ENCODE peak calls at places on chromosomes 12 and 14, in seven cellular contexts. H is cardiac muscle cell; G is right lobe of liver; B is posterior cingulate gyrus; Q is activated CD4-positive, CD25-positive, alpha-beta regulatory T cell; V is T-helper 1 cell; Z is GM12865. K is an unnamed sample.

GRCh38 chr12:121184425-121184824 is 25.5 kb upstream of the P2RX4 start:
- DNase-seq in V (no peak), H (no peak), B (no peak), G (no peak), Q (no peak), Z (no peak), K (no peak)

GRCh38 chr14:70416322-70416716 is 571 bp downstream of the SYNJ2BP start:
- DNase-seq in V (no peak), B (no peak), G (no peak), H (peak), Q (no peak), Z (no peak), K (no peak)

GRCh38 chr12:132739600-132740312 is 21.9 kb downstream of the ANKLE2 start:
- DNase-seq in Q (no peak), V (no peak), B (no peak), G (peak), H (no peak), Z (no peak), K (no peak)

GRCh38 chr12:100435948-100436347 is 37.7 kb upstream of the NR1H4 start:
- DNase-seq in Q (no peak), V (no peak), H (no peak), Z (no peak), G (no peak), B (no peak), K (no peak)

GRCh38 chr14:22231022-22231421 is 358.0 kb downstream of the DAD1 start:
- DNase-seq in Q (no peak), B (no peak), V (no peak), H (no peak), Z (peak), G (no peak), K (no peak)

GRCh38 chr12:68113644-68114043 is 45.9 kb downstream of the IFNG start:
- DNase-seq in G (no peak), Z (peak), V (no peak), B (no peak), H (no peak), Q (no peak), K (no peak)

GRCh38 chr14:23602181-23603095 is 23.8 kb upstream of the JPH4 start:
- DNase-seq in Z (peak), V (no peak), B (no peak), Q (no peak), G (no peak), H (no peak), K (no peak)

GRCh38 chr12:5305425-5305824 is 126.5 kb upstream of the NTF3 start:
- DNase-seq in V (no peak), G (no peak), B (no peak), Q (no peak), Z (no peak), H (no peak), K (no peak)

GRCh38 chr12:93944196-93944595 is 204.2 kb upstream of the PLXNC1 start:
- DNase-seq in Z (no peak), G (no peak), Q (no peak), H (no peak), B (no peak), V (no peak), K (no peak)

GRCh38 chr12:96635844-96636243 is 146.5 kb downstream of the CFAP54 start:
- DNase-seq in V (no peak), B (no peak), Q (no peak), G (no peak), H (no peak), Z (no peak), K (no peak)

GRCh38 chr12:121059031-121059898 is 20.2 kb upstream of the OASL start:
- DNase-seq in V (no peak), G (no peak), Q (no peak), H (no peak), Z (peak), B (no peak), K (no peak)

GRCh38 chr12:122062832-122063690 is 15.5 kb upstream of the MLXIP start:
- DNase-seq in Z (no peak), Q (no peak), H (no peak), V (no peak), G (peak), B (no peak), K (no peak)

GRCh38 chr12:89971880-89972279 is 263.2 kb upstream of the ATP2B1 start:
- DNase-seq in B (no peak), V (no peak), G (no peak), H (no peak), Q (no peak), Z (no peak), K (no peak)

GRCh38 chr14:88612981-88613380 is 50.1 kb downstream of the ZC3H14 start:
- DNase-seq in V (no peak), Z (no peak), Q (no peak), G (no peak), H (no peak), B (no peak), K (no peak)

GRCh38 chr12:12034344-12034743 is 36.4 kb upstream of the BCL2L14 start:
- DNase-seq in G (no peak), B (no peak), V (no peak), Q (no peak), Z (peak), H (no peak), K (no peak)

GRCh38 chr14:72744416-72745120 is 149.3 kb downstream of the DPF3 start:
- DNase-seq in Z (no peak), H (no peak), Q (no peak), V (no peak), G (no peak), B (no peak), K (no peak)

GRCh38 chr14:61889914-61890351 is 127.7 kb downstream of the SNAPC1 start:
- DNase-seq in Z (peak), H (no peak), G (no peak), B (no peak), V (no peak), Q (peak), K (no peak)

GRCh38 chr14:63647696-63648410 is 6.2 kb upstream of the WDR89 start:
- DNase-seq in G (no peak), B (no peak), Z (no peak), Q (no peak), V (no peak), H (no peak), K (no peak)

GRCh38 chr14:104968153-104968527 is 10.0 kb downstream of the AHNAK2 start:
- DNase-seq in H (peak), B (no peak), V (peak), Z (no peak), G (peak), Q (no peak), K (no peak)

GRCh38 chr14:46451800-46452199 is 199.8 kb downstream of the RPL10L start:
- DNase-seq in V (no peak), Z (no peak), Q (no peak), G (peak), B (no peak), H (no peak), K (no peak)

GRCh38 chr14:39169541-39169900 is 612 bp downstream of the TRAPPC6B start:
- DNase-seq in H (no peak), B (no peak), Z (no peak), Q (no peak), V (no peak), G (no peak), K (no peak)

GRCh38 chr12:94516985-94517384 is 57.3 kb upstream of the CEP83 start:
- DNase-seq in Z (no peak), B (no peak), V (no peak), H (no peak), G (no peak), Q (no peak), K (no peak)

GRCh38 chr12:13175499-13175898 is 21.0 kb upstream of the EMP1 start:
- DNase-seq in G (no peak), H (no peak), V (no peak), Z (no peak), Q (no peak), B (no peak), K (no peak)

GRCh38 chr12:25723921-25724491 is 170.9 kb upstream of the LMNTD1 start:
- DNase-seq in H (no peak), G (no peak), Z (no peak), B (no peak), V (no peak), Q (no peak), K (no peak)

GRCh38 chr12:31323466-31324115 is 2.4 kb downstream of the SINHCAF start:
- DNase-seq in G (peak), Z (peak), Q (peak), B (no peak), V (peak), H (no peak), K (peak)

GRCh38 chr12:113161415-113162016 is 12.0 kb downstream of the CFAP73 start:
- DNase-seq in Q (no peak), H (peak), G (no peak), Z (peak), V (no peak), B (peak), K (no peak)

GRCh38 chr12:12281134-12281533 is 14.3 kb upstream of the LRP6 start:
- DNase-seq in G (no peak), Z (no peak), H (no peak), B (no peak), V (no peak), Q (no peak), K (no peak)

GRCh38 chr12:51777457-51777856 is 71.1 kb downstream of the FIGNL2 start:
- DNase-seq in Z (no peak), H (no peak), B (no peak), V (no peak), Q (no peak), G (no peak), K (no peak)

GRCh38 chr12:70733385-70733784 is 96.2 kb upstream of the PTPRB start:
- DNase-seq in Q (no peak), Z (peak), H (peak), B (no peak), G (no peak), V (no peak), K (no peak)

GRCh38 chr12:26317942-26318565 is 122.7 kb downstream of the SSPN start:
- DNase-seq in B (no peak), G (no peak), Z (peak), H (no peak), V (no peak), Q (no peak), K (no peak)

GRCh38 chr14:83520837-83521236 is 1987.2 kb upstream of the SEL1L start:
- DNase-seq in V (no peak), Z (no peak), Q (no peak), H (no peak), G (no peak), B (no peak), K (no peak)